ENCODE peak calls at places on chromosomes 2 and 18, in seven cellular contexts. One of them, this sample, is unnamed.

GRCh38 chr2:99422599-99422998 is 67.2 kb downstream of the REV1 start:
- DNase-seq in RWPE1: no peak
- DNase-seq in glutamatergic neuron: no peak
- DNase-seq in HFF-Myc: no peak
- DNase-seq in HCT116: no peak
- DNase-seq in HL-60: no peak
- DNase-seq in cardiac fibroblast: no peak
- DNase-seq in this sample: peak

GRCh38 chr18:8994603-8995002 is 107.9 kb upstream of the NDUFV2 start:
- DNase-seq in RWPE1: no peak
- DNase-seq in glutamatergic neuron: no peak
- DNase-seq in HFF-Myc: no peak
- DNase-seq in HCT116: no peak
- DNase-seq in HL-60: no peak
- DNase-seq in cardiac fibroblast: peak
- DNase-seq in this sample: no peak

GRCh38 chr2:128395196-128395595 is 76.5 kb upstream of the HS6ST1 start:
- DNase-seq in RWPE1: no peak
- DNase-seq in glutamatergic neuron: no peak
- DNase-seq in HFF-Myc: no peak
- DNase-seq in HCT116: no peak
- DNase-seq in HL-60: no peak
- DNase-seq in cardiac fibroblast: no peak
- DNase-seq in this sample: no peak

GRCh38 chr2:120912101-120912985 is 176.7 kb downstream of the GLI2 start:
- DNase-seq in RWPE1: peak
- DNase-seq in glutamatergic neuron: no peak
- DNase-seq in HFF-Myc: no peak
- DNase-seq in HCT116: peak
- DNase-seq in HL-60: no peak
- DNase-seq in cardiac fibroblast: peak
- DNase-seq in this sample: no peak

GRCh38 chr2:217935901-217936684 is 66.7 kb downstream of the TNS1 start:
- DNase-seq in RWPE1: no peak
- DNase-seq in glutamatergic neuron: no peak
- DNase-seq in HFF-Myc: no peak
- DNase-seq in HCT116: no peak
- DNase-seq in HL-60: no peak
- DNase-seq in cardiac fibroblast: no peak
- DNase-seq in this sample: no peak

GRCh38 chr2:25996844-25997243 is 14.5 kb upstream of the KIF3C start:
- DNase-seq in RWPE1: no peak
- DNase-seq in glutamatergic neuron: no peak
- DNase-seq in HFF-Myc: no peak
- DNase-seq in HCT116: no peak
- DNase-seq in HL-60: no peak
- DNase-seq in cardiac fibroblast: peak
- DNase-seq in this sample: no peak

GRCh38 chr2:62198237-62198633 is 2.3 kb downstream of the B3GNT2 start:
- DNase-seq in RWPE1: no peak
- DNase-seq in glutamatergic neuron: no peak
- DNase-seq in HFF-Myc: no peak
- DNase-seq in HCT116: no peak
- DNase-seq in HL-60: peak
- DNase-seq in cardiac fibroblast: no peak
- DNase-seq in this sample: no peak

GRCh38 chr2:26170795-26171194 is 2.1 kb upstream of the GAREM2 start:
- DNase-seq in RWPE1: no peak
- DNase-seq in glutamatergic neuron: no peak
- DNase-seq in HFF-Myc: no peak
- DNase-seq in HCT116: no peak
- DNase-seq in HL-60: no peak
- DNase-seq in cardiac fibroblast: no peak
- DNase-seq in this sample: peak

GRCh38 chr2:29014811-29015414 is 33.8 kb downstream of the TOGARAM2 start:
- DNase-seq in RWPE1: no peak
- DNase-seq in glutamatergic neuron: no peak
- DNase-seq in HFF-Myc: no peak
- DNase-seq in HCT116: no peak
- DNase-seq in HL-60: peak
- DNase-seq in cardiac fibroblast: peak
- DNase-seq in this sample: peak

GRCh38 chr2:69067866-69068265 is 54.9 kb downstream of the ANTXR1 start:
- DNase-seq in RWPE1: peak
- DNase-seq in glutamatergic neuron: no peak
- DNase-seq in HFF-Myc: no peak
- DNase-seq in HCT116: no peak
- DNase-seq in HL-60: no peak
- DNase-seq in cardiac fibroblast: no peak
- DNase-seq in this sample: no peak

GRCh38 chr2:20496942-20497341 is 50.1 kb downstream of the RHOB start:
- DNase-seq in RWPE1: no peak
- DNase-seq in glutamatergic neuron: no peak
- DNase-seq in HFF-Myc: no peak
- DNase-seq in HCT116: no peak
- DNase-seq in HL-60: no peak
- DNase-seq in cardiac fibroblast: no peak
- DNase-seq in this sample: no peak

GRCh38 chr2:99425022-99425421 is 64.8 kb downstream of the REV1 start:
- DNase-seq in RWPE1: peak
- DNase-seq in glutamatergic neuron: no peak
- DNase-seq in HFF-Myc: peak
- DNase-seq in HCT116: no peak
- DNase-seq in HL-60: no peak
- DNase-seq in cardiac fibroblast: peak
- DNase-seq in this sample: no peak

GRCh38 chr2:152452256-152452973 is 117.4 kb downstream of the FMNL2 start:
- DNase-seq in RWPE1: no peak
- DNase-seq in glutamatergic neuron: no peak
- DNase-seq in HFF-Myc: no peak
- DNase-seq in HCT116: no peak
- DNase-seq in HL-60: no peak
- DNase-seq in cardiac fibroblast: no peak
- DNase-seq in this sample: no peak

GRCh38 chr2:219454217-219454616 is 19.6 kb downstream of the SPEG start:
- DNase-seq in RWPE1: no peak
- DNase-seq in glutamatergic neuron: no peak
- DNase-seq in HFF-Myc: no peak
- DNase-seq in HCT116: no peak
- DNase-seq in HL-60: no peak
- DNase-seq in cardiac fibroblast: no peak
- DNase-seq in this sample: no peak

GRCh38 chr2:31187166-31187565 is 30.1 kb downstream of the CAPN14 start:
- DNase-seq in RWPE1: no peak
- DNase-seq in glutamatergic neuron: no peak
- DNase-seq in HFF-Myc: no peak
- DNase-seq in HCT116: no peak
- DNase-seq in HL-60: no peak
- DNase-seq in cardiac fibroblast: no peak
- DNase-seq in this sample: no peak

GRCh38 chr2:84851876-84852275 is 29.0 kb downstream of the TRABD2A start:
- DNase-seq in RWPE1: no peak
- DNase-seq in glutamatergic neuron: no peak
- DNase-seq in HFF-Myc: no peak
- DNase-seq in HCT116: no peak
- DNase-seq in HL-60: no peak
- DNase-seq in cardiac fibroblast: no peak
- DNase-seq in this sample: no peak

GRCh38 chr2:45607701-45608100 is 3.4 kb downstream of the SRBD1 start:
- DNase-seq in RWPE1: peak
- DNase-seq in glutamatergic neuron: no peak
- DNase-seq in HFF-Myc: no peak
- DNase-seq in HCT116: peak
- DNase-seq in HL-60: no peak
- DNase-seq in cardiac fibroblast: peak
- DNase-seq in this sample: no peak

GRCh38 chr2:144091622-144092021 is 428.3 kb downstream of the ZEB2 start:
- DNase-seq in RWPE1: no peak
- DNase-seq in glutamatergic neuron: no peak
- DNase-seq in HFF-Myc: no peak
- DNase-seq in HCT116: no peak
- DNase-seq in HL-60: no peak
- DNase-seq in cardiac fibroblast: no peak
- DNase-seq in this sample: no peak

GRCh38 chr2:31066594-31066993 is 71.6 kb downstream of the GALNT14 start:
- DNase-seq in RWPE1: no peak
- DNase-seq in glutamatergic neuron: no peak
- DNase-seq in HFF-Myc: no peak
- DNase-seq in HCT116: no peak
- DNase-seq in HL-60: no peak
- DNase-seq in cardiac fibroblast: no peak
- DNase-seq in this sample: no peak

GRCh38 chr2:70962885-70963878 is 15.2 kb upstream of the ANKRD53 start:
- DNase-seq in RWPE1: no peak
- DNase-seq in glutamatergic neuron: no peak
- DNase-seq in HFF-Myc: no peak
- DNase-seq in HCT116: no peak
- DNase-seq in HL-60: no peak
- DNase-seq in cardiac fibroblast: no peak
- DNase-seq in this sample: no peak

GRCh38 chr18:22604390-22604985 is 186.8 kb upstream of the CTAGE1 start:
- DNase-seq in RWPE1: no peak
- DNase-seq in glutamatergic neuron: no peak
- DNase-seq in HFF-Myc: no peak
- DNase-seq in HCT116: no peak
- DNase-seq in HL-60: no peak
- DNase-seq in cardiac fibroblast: peak
- DNase-seq in this sample: no peak

GRCh38 chr2:205754924-205755321 is 72.6 kb downstream of the NRP2 start:
- DNase-seq in RWPE1: no peak
- DNase-seq in glutamatergic neuron: no peak
- DNase-seq in HFF-Myc: no peak
- DNase-seq in HCT116: peak
- DNase-seq in HL-60: no peak
- DNase-seq in cardiac fibroblast: peak
- DNase-seq in this sample: no peak

GRCh38 chr2:239543696-239544095 is 142.9 kb upstream of the HDAC4 start:
- DNase-seq in RWPE1: no peak
- DNase-seq in glutamatergic neuron: no peak
- DNase-seq in HFF-Myc: no peak
- DNase-seq in HCT116: no peak
- DNase-seq in HL-60: no peak
- DNase-seq in cardiac fibroblast: no peak
- DNase-seq in this sample: no peak

GRCh38 chr2:177670791-177671528 is 278.4 kb downstream of the AGPS start:
- DNase-seq in RWPE1: no peak
- DNase-seq in glutamatergic neuron: no peak
- DNase-seq in HFF-Myc: no peak
- DNase-seq in HCT116: no peak
- DNase-seq in HL-60: no peak
- DNase-seq in cardiac fibroblast: no peak
- DNase-seq in this sample: peak

DNA sequence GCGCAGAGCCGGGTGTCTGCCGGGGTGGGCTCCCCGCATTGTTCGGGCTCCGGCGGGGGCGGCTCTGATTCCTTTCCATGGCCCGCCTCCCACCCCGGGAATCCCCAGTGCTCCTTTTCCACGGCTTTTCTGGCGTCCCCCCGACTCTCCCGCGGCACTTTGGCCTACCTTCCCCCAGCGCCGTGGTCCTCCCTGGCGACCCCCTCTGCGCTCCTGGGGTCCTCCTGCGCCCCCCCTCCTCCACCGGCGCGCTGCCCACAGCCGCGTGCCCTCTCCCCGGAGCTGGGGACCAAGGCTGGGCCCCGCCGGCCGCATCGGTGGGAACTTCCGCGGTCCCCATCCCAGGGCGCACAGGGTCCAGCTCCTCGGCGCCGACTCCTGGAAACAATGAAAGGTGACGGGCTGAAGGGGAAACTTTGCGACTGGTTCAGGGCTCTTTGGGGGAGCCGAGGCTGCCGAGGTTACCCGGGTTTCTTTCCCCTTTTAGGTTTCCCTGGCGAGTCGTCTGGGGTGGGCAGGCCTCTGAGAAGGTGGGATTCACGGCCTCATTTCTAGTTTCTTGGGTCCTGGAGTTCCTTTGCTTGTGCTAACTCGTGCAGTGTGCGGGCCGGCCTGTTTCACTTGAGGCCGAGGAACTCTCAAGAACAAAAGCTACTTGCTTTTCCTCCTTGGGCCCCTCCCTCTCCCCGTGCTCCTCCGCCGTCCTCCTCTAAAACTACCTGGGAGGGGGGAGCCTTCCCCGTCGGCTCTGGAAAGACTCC is 2.2 kb downstream of the TGIF1 start:
- DNase-seq in RWPE1: no peak
- DNase-seq in glutamatergic neuron: peak
- DNase-seq in HFF-Myc: no peak
- DNase-seq in HCT116: no peak
- DNase-seq in HL-60: peak
- DNase-seq in cardiac fibroblast: peak
- DNase-seq in this sample: peak
- TF ChIP-seq CTCF in RWPE1: no peak
- TF ChIP-seq CTCF in glutamatergic neuron: no peak
- TF ChIP-seq CTCF in HFF-Myc: no peak
- TF ChIP-seq CTCF in HCT116: no peak
- TF ChIP-seq CTCF in HL-60: no peak
- TF ChIP-seq CTCF in cardiac fibroblast: no peak
- TF ChIP-seq CTCF in this sample: no peak

GRCh38 chr2:9782197-9782719 is 61.0 kb upstream of the TAF1B start:
- DNase-seq in RWPE1: peak
- DNase-seq in glutamatergic neuron: no peak
- DNase-seq in HFF-Myc: no peak
- DNase-seq in HCT116: no peak
- DNase-seq in HL-60: no peak
- DNase-seq in cardiac fibroblast: no peak
- DNase-seq in this sample: no peak
- TF ChIP-seq CTCF in RWPE1: no peak
- TF ChIP-seq CTCF in glutamatergic neuron: no peak
- TF ChIP-seq CTCF in HFF-Myc: no peak
- TF ChIP-seq CTCF in HCT116: no peak
- TF ChIP-seq CTCF in HL-60: no peak
- TF ChIP-seq CTCF in cardiac fibroblast: no peak
- TF ChIP-seq CTCF in this sample: no peak

DNA sequence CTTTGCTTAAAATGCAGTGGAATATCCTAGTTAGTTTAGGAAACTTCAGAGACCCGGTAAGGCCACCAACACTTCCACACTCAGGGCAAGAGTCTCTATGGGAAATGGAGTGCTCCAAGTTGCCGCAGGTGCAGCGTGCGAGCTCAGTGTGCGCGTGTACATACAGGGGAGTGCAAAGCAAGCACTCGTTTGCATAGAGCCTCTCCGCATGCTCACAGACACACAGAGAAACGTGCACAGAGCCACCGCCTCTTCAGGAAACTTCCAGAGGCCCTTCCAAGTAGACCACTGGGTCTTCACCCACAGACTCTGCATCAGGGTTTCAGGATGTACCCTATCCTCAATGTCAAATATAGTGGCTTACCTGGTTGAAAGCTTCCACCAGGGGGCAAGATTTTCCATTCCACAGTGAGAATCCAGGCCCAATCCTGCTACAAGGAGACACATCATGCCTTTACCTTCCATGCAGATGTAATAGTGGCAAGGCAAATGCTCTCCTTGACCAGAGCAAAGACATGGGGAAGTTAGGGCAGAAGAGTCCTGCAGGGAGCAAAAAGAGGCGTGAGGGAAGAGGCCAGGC is 513.0 kb upstream of the MYT1L start:
- DNase-seq in RWPE1: no peak
- DNase-seq in glutamatergic neuron: no peak
- DNase-seq in HFF-Myc: no peak
- DNase-seq in HCT116: peak
- DNase-seq in HL-60: no peak
- DNase-seq in cardiac fibroblast: no peak
- DNase-seq in this sample: peak
- TF ChIP-seq CTCF in RWPE1: no peak
- TF ChIP-seq CTCF in glutamatergic neuron: peak
- TF ChIP-seq CTCF in HFF-Myc: no peak
- TF ChIP-seq CTCF in HCT116: peak
- TF ChIP-seq CTCF in HL-60: no peak
- TF ChIP-seq CTCF in cardiac fibroblast: no peak
- TF ChIP-seq CTCF in this sample: peak

GRCh38 chr2:53970898-53971681 is at the start of gene PSME4:
- DNase-seq in RWPE1: peak
- DNase-seq in glutamatergic neuron: peak
- DNase-seq in HFF-Myc: no peak
- DNase-seq in HCT116: peak
- DNase-seq in HL-60: peak
- DNase-seq in cardiac fibroblast: peak
- DNase-seq in this sample: peak
- TF ChIP-seq CTCF in RWPE1: no peak
- TF ChIP-seq CTCF in glutamatergic neuron: no peak
- TF ChIP-seq CTCF in HFF-Myc: no peak
- TF ChIP-seq CTCF in HCT116: no peak
- TF ChIP-seq CTCF in HL-60: no peak
- TF ChIP-seq CTCF in cardiac fibroblast: no peak
- TF ChIP-seq CTCF in this sample: no peak

This sample was measured in GM20000.